ENCODE peak calls at places on chromosome 2, in six cellular contexts. K is neural progenitor cell, M is body of pancreas, A is astrocyte, J is coronary artery, N is astrocyte of the spinal cord. X is an unnamed sample.

GRCh38 chr2:159549234-159549633 is 67.1 kb downstream of the BAZ2B start:
- DNase-seq in K (no peak), M (no peak), A (peak), J (no peak), N (peak), X (no peak)

GRCh38 chr2:8719528-8719927 is 37.7 kb downstream of the ID2 start:
- DNase-seq in K (no peak), M (no peak), A (no peak), J (no peak), N (peak), X (peak)

GRCh38 chr2:207692206-207693065 is 19.0 kb upstream of the CCNYL1 start:
- DNase-seq in K (peak), M (peak), A (no peak), J (no peak), N (no peak), X (no peak)

GRCh38 chr2:219125225-219125885 is 35.3 kb downstream of the NHEJ1 start:
- DNase-seq in K (no peak), M (no peak), A (peak), J (no peak), N (peak), X (peak)

GRCh38 chr2:164574931-164575330 is 46.4 kb downstream of the GRB14 start:
- DNase-seq in K (no peak), M (no peak), A (no peak), J (no peak), N (no peak), X (no peak)

GRCh38 chr2:222912776-222913175 is 51.9 kb downstream of the ACSL3 start:
- DNase-seq in K (no peak), M (no peak), A (no peak), J (no peak), N (no peak), X (no peak)

GRCh38 chr2:233674995-233675394 is 3.3 kb downstream of the UGT1A9 start:
- DNase-seq in K (no peak), M (no peak), A (no peak), J (no peak), N (no peak), X (no peak)

GRCh38 chr2:241193276-241193675 is 4.8 kb downstream of the ANO7 start:
- DNase-seq in K (no peak), M (no peak), A (no peak), J (no peak), N (no peak), X (no peak)

GRCh38 chr2:62137431-62137830 is 58.5 kb upstream of the B3GNT2 start:
- DNase-seq in K (no peak), M (no peak), A (peak), J (no peak), N (no peak), X (no peak)

GRCh38 chr2:197088694-197089093 is 162.2 kb upstream of the PGAP1 start:
- DNase-seq in K (no peak), M (no peak), A (peak), J (no peak), N (peak), X (peak)

GRCh38 chr2:30255466-30256408 is 24.4 kb downstream of the LBH start:
- DNase-seq in K (peak), M (peak), A (no peak), J (peak), N (no peak), X (no peak)

GRCh38 chr2:167196461-167197252 is 308.4 kb downstream of the XIRP2 start:
- DNase-seq in K (peak), M (peak), A (peak), J (no peak), N (peak), X (peak)

GRCh38 chr2:75570948-75571729 is 10.4 kb upstream of the EVA1A start:
- DNase-seq in K (no peak), M (peak), A (peak), J (no peak), N (peak), X (no peak)

GRCh38 chr2:14633451-14634211 is 1.1 kb downstream of the LRATD1 start:
- DNase-seq in K (peak), M (peak), A (no peak), J (peak), N (no peak), X (peak)

GRCh38 chr2:129935118-129935517 is 44.3 kb upstream of the RAB6C start:
- DNase-seq in K (peak), M (no peak), A (no peak), J (no peak), N (no peak), X (peak)

GRCh38 chr2:238653436-238654109 is 194.3 kb upstream of the TWIST2 start:
- DNase-seq in K (no peak), M (no peak), A (no peak), J (peak), N (no peak), X (no peak)

GRCh38 chr2:150480241-150480640 is 7.2 kb downstream of the RND3 start:
- DNase-seq in K (no peak), M (no peak), A (peak), J (no peak), N (peak), X (peak)

GRCh38 chr2:150480971-150481830 is 6.3 kb downstream of the RND3 start:
- DNase-seq in K (no peak), M (no peak), A (no peak), J (no peak), N (no peak), X (peak)

GRCh38 chr2:150477347-150477746 is 10.1 kb downstream of the RND3 start:
- DNase-seq in K (no peak), M (no peak), A (peak), J (no peak), N (peak), X (peak)

GRCh38 chr2:150478206-150478974 is 9.1 kb downstream of the RND3 start:
- DNase-seq in K (peak), M (no peak), A (peak), J (no peak), N (peak), X (no peak)

DNA sequence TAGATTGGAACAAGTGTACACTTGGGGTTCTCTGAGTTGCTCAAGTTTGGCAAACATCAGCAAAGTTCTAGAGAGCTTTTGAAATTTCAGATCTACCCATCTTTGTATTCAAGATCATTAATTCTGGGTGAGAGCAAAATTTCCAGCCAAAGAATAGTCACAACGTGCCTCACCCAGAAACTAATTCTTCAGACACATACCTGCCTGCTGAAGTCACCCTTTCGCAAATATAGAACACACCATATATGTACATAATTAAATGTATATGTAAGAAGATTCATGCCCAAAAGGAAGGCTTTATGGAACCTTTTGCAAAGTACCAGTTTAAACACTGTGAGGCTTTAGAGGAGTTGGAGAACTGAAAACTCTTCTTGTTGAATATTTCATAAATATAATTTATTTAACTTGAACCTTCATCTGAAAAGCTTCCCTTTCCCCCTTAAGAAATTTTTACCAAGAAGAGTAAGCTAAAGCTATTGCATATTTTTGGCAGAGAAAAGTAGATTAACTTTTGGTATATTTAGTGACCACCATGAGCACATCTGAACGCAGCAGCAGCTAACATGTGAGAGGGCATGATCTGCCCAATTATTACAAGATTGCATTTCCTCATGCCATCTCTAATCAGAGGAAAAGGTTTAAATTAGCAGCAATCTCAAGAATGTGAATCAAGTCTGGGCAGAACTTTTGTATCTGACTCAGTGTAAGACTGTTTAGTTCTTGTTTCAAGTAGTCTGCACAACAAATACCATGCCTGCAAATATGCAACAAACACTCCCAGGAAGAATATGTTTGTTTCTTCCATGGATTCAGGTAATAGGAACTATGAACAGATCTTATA is 8.2 kb downstream of the RND3 start:
- DNase-seq in K (no peak), M (no peak), A (peak), J (no peak), N (peak), X (peak)
- H3K4me3 ChIP-seq in K (no peak), M (no peak), A (peak), J (no peak), N (no peak), X (peak)

GRCh38 chr2:172770887-172771286 is 35.2 kb downstream of the RAPGEF4 start:
- DNase-seq in K (no peak), M (no peak), A (no peak), J (no peak), N (no peak), X (no peak)

GRCh38 chr2:172774302-172774701 is 38.7 kb downstream of the RAPGEF4 start:
- DNase-seq in K (no peak), M (no peak), A (no peak), J (no peak), N (no peak), X (no peak)

GRCh38 chr2:172775319-172775718 is 39.7 kb downstream of the RAPGEF4 start:
- DNase-seq in K (no peak), M (no peak), A (no peak), J (no peak), N (no peak), X (no peak)

GRCh38 chr2:172768406-172768805 is 32.8 kb downstream of the RAPGEF4 start:
- DNase-seq in K (no peak), M (no peak), A (no peak), J (no peak), N (no peak), X (no peak)

GRCh38 chr2:172772637-172773036 is 37.0 kb downstream of the RAPGEF4 start:
- DNase-seq in K (no peak), M (no peak), A (peak), J (no peak), N (peak), X (peak)
- TF ChIP-seq CTCF in K (no peak), M (no peak), A (no peak), J (no peak), N (no peak), X (no peak)

GRCh38 chr2:1742300-1742679 is 2.0 kb downstream of the PXDN start:
- DNase-seq in K (no peak), M (no peak), A (no peak), J (no peak), N (no peak), X (no peak)
- H3K4me3 ChIP-seq in K (peak), M (no peak), A (peak), J (peak), N (peak), X (peak)

DNA sequence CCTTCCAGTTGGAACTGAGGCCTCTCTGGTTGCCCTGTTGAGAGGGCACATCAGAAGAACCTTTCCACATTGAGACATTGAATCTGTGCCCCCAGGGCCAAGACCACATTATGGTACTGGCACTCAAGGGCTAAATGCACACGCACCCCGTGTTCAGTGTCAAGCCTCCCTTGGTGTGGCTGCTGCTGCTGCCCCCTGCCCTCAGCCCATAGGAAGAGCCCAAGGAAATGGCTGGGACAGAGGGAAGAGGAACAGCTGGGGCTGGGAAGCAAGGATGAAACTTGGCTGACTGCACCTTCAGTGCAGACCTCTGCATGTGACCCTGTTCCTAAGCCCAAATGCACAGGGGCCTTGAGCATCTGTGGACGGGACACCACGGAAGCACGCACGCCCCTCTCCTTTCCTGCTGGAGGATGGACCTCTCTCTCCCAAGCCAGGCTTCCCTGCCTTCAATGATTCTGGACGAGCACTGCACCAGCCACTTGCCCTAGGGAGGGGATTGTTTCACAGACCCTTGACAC is 40.2 kb downstream of the NIFK start:
- DNase-seq in K (no peak), M (no peak), A (no peak), J (no peak), N (no peak), X (no peak)
- TF ChIP-seq CTCF in K (no peak), M (no peak), A (no peak), J (no peak), N (no peak), X (no peak)

GRCh38 chr2:132416996-132417395 is 391 bp downstream of the GPR39 start:
- DNase-seq in K (no peak), M (no peak), A (no peak), J (no peak), N (no peak), X (no peak)
- H3K4me3 ChIP-seq in K (peak), M (no peak), A (peak), J (no peak), N (no peak), X (peak)

DNA sequence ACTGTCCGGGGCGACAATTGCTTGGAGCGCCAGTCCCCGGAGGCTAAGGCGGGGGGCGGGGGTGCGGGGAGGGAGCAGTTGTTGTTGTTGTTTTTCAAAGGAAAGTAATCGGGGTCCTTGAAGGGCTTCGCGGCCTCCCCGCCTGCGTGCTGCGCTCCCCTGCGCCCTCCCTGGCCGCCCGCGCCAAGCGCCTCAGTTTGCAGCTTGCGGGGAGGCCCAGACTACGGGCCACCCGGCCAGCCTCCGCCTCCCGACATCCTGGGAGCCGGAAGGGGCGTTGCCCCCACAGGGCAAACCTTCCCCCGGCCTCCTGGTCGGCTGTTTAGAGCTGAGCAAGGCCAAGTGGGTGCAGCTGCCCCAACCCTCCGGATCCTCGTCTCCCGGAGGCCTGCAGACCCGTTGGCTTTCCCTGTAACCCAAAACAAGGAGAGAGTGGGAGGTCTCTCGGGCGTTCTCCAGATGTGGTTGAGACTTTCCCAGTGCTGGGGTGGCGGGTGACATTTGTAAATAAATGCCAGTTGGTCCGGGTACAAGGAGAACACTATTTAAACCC is 3.7 kb upstream of the SIX3 start:
- DNase-seq in K (peak), M (no peak), A (no peak), J (no peak), N (no peak), X (no peak)
- TF ChIP-seq CTCF in K (peak), M (no peak), A (no peak), J (no peak), N (no peak), X (no peak)